ENCODE peak calls at places on chromosome 1, in four cellular contexts. One of them, this sample, is unnamed.

GRCh38 chr1:201094829-201095228 is 17.4 kb downstream of the CACNA1S start:
- DNase-seq in NCI-H446 treated with DMSO at 0.1 percent for 48 hours: no peak
- DNase-seq in stimulated activated CD4-positive, alpha-beta T cell treated with anti-CD3 and anti-CD28 coated beads, Interleukin-1b, Interleukin-23, amount 100 ng/mL, for 1 hour: no peak
- DNase-seq in SHP77 treated with DMSO at 0.1 percent for 48 hours: no peak
- DNase-seq in this sample: no peak

GRCh38 chr1:50181027-50181663 is 72.4 kb downstream of the ELAVL4 start:
- DNase-seq in NCI-H446 treated with DMSO at 0.1 percent for 48 hours: no peak
- DNase-seq in stimulated activated CD4-positive, alpha-beta T cell treated with anti-CD3 and anti-CD28 coated beads, Interleukin-1b, Interleukin-23, amount 100 ng/mL, for 1 hour: no peak
- DNase-seq in SHP77 treated with DMSO at 0.1 percent for 48 hours: no peak
- DNase-seq in this sample: no peak

GRCh38 chr1:117534995-117535467 is 70.8 kb upstream of the TENT5C start:
- DNase-seq in NCI-H446 treated with DMSO at 0.1 percent for 48 hours: peak
- DNase-seq in stimulated activated CD4-positive, alpha-beta T cell treated with anti-CD3 and anti-CD28 coated beads, Interleukin-1b, Interleukin-23, amount 100 ng/mL, for 1 hour: no peak
- DNase-seq in SHP77 treated with DMSO at 0.1 percent for 48 hours: peak
- DNase-seq in this sample: peak

GRCh38 chr1:156504062-156504813 is 3.7 kb upstream of the MEF2D start:
- DNase-seq in NCI-H446 treated with DMSO at 0.1 percent for 48 hours: no peak
- DNase-seq in stimulated activated CD4-positive, alpha-beta T cell treated with anti-CD3 and anti-CD28 coated beads, Interleukin-1b, Interleukin-23, amount 100 ng/mL, for 1 hour: no peak
- DNase-seq in SHP77 treated with DMSO at 0.1 percent for 48 hours: peak
- DNase-seq in this sample: no peak

GRCh38 chr1:203281033-203281432 is 24.3 kb upstream of the BTG2 start:
- DNase-seq in NCI-H446 treated with DMSO at 0.1 percent for 48 hours: no peak
- DNase-seq in stimulated activated CD4-positive, alpha-beta T cell treated with anti-CD3 and anti-CD28 coated beads, Interleukin-1b, Interleukin-23, amount 100 ng/mL, for 1 hour: no peak
- DNase-seq in SHP77 treated with DMSO at 0.1 percent for 48 hours: no peak
- DNase-seq in this sample: no peak

GRCh38 chr1:232473319-232473718 is 156.6 kb downstream of the SIPA1L2 start:
- DNase-seq in NCI-H446 treated with DMSO at 0.1 percent for 48 hours: no peak
- DNase-seq in stimulated activated CD4-positive, alpha-beta T cell treated with anti-CD3 and anti-CD28 coated beads, Interleukin-1b, Interleukin-23, amount 100 ng/mL, for 1 hour: no peak
- DNase-seq in SHP77 treated with DMSO at 0.1 percent for 48 hours: no peak
- DNase-seq in this sample: no peak

GRCh38 chr1:43077273-43077672 is 94.8 kb downstream of the EBNA1BP2 start:
- DNase-seq in NCI-H446 treated with DMSO at 0.1 percent for 48 hours: no peak
- DNase-seq in stimulated activated CD4-positive, alpha-beta T cell treated with anti-CD3 and anti-CD28 coated beads, Interleukin-1b, Interleukin-23, amount 100 ng/mL, for 1 hour: no peak
- DNase-seq in SHP77 treated with DMSO at 0.1 percent for 48 hours: no peak
- DNase-seq in this sample: no peak

GRCh38 chr1:40637617-40638016 is 27.9 kb downstream of the RIMS3 start:
- DNase-seq in NCI-H446 treated with DMSO at 0.1 percent for 48 hours: no peak
- DNase-seq in stimulated activated CD4-positive, alpha-beta T cell treated with anti-CD3 and anti-CD28 coated beads, Interleukin-1b, Interleukin-23, amount 100 ng/mL, for 1 hour: no peak
- DNase-seq in SHP77 treated with DMSO at 0.1 percent for 48 hours: no peak
- DNase-seq in this sample: no peak

GRCh38 chr1:180594723-180595122 is 36.0 kb downstream of the OVAAL start:
- DNase-seq in NCI-H446 treated with DMSO at 0.1 percent for 48 hours: no peak
- DNase-seq in stimulated activated CD4-positive, alpha-beta T cell treated with anti-CD3 and anti-CD28 coated beads, Interleukin-1b, Interleukin-23, amount 100 ng/mL, for 1 hour: no peak
- DNase-seq in SHP77 treated with DMSO at 0.1 percent for 48 hours: no peak
- DNase-seq in this sample: no peak

GRCh38 chr1:112678605-112679004 is 4.1 kb downstream of the MOV10 start:
- DNase-seq in NCI-H446 treated with DMSO at 0.1 percent for 48 hours: no peak
- DNase-seq in stimulated activated CD4-positive, alpha-beta T cell treated with anti-CD3 and anti-CD28 coated beads, Interleukin-1b, Interleukin-23, amount 100 ng/mL, for 1 hour: no peak
- DNase-seq in SHP77 treated with DMSO at 0.1 percent for 48 hours: no peak
- DNase-seq in this sample: no peak

GRCh38 chr1:70990460-70991253 is 57.0 kb downstream of the PTGER3 start:
- DNase-seq in NCI-H446 treated with DMSO at 0.1 percent for 48 hours: no peak
- DNase-seq in stimulated activated CD4-positive, alpha-beta T cell treated with anti-CD3 and anti-CD28 coated beads, Interleukin-1b, Interleukin-23, amount 100 ng/mL, for 1 hour: no peak
- DNase-seq in SHP77 treated with DMSO at 0.1 percent for 48 hours: no peak
- DNase-seq in this sample: no peak

GRCh38 chr1:205604059-205604458 is 27.8 kb downstream of the ELK4 start:
- DNase-seq in NCI-H446 treated with DMSO at 0.1 percent for 48 hours: no peak
- DNase-seq in stimulated activated CD4-positive, alpha-beta T cell treated with anti-CD3 and anti-CD28 coated beads, Interleukin-1b, Interleukin-23, amount 100 ng/mL, for 1 hour: no peak
- DNase-seq in SHP77 treated with DMSO at 0.1 percent for 48 hours: no peak
- DNase-seq in this sample: no peak

GRCh38 chr1:243230914-243231313 is 24.2 kb downstream of the CEP170 start:
- DNase-seq in NCI-H446 treated with DMSO at 0.1 percent for 48 hours: peak
- DNase-seq in stimulated activated CD4-positive, alpha-beta T cell treated with anti-CD3 and anti-CD28 coated beads, Interleukin-1b, Interleukin-23, amount 100 ng/mL, for 1 hour: no peak
- DNase-seq in SHP77 treated with DMSO at 0.1 percent for 48 hours: no peak
- DNase-seq in this sample: peak

GRCh38 chr1:47839460-47839760 is 157.8 kb downstream of the TRABD2B start:
- DNase-seq in NCI-H446 treated with DMSO at 0.1 percent for 48 hours: no peak
- DNase-seq in stimulated activated CD4-positive, alpha-beta T cell treated with anti-CD3 and anti-CD28 coated beads, Interleukin-1b, Interleukin-23, amount 100 ng/mL, for 1 hour: no peak
- DNase-seq in SHP77 treated with DMSO at 0.1 percent for 48 hours: no peak
- DNase-seq in this sample: no peak

GRCh38 chr1:223227031-223227430 is 84.0 kb upstream of the TLR5 start:
- DNase-seq in NCI-H446 treated with DMSO at 0.1 percent for 48 hours: no peak
- DNase-seq in stimulated activated CD4-positive, alpha-beta T cell treated with anti-CD3 and anti-CD28 coated beads, Interleukin-1b, Interleukin-23, amount 100 ng/mL, for 1 hour: no peak
- DNase-seq in SHP77 treated with DMSO at 0.1 percent for 48 hours: no peak
- DNase-seq in this sample: no peak

GRCh38 chr1:203906932-203907331 is 45.5 kb downstream of the SNRPE start:
- DNase-seq in NCI-H446 treated with DMSO at 0.1 percent for 48 hours: no peak
- DNase-seq in stimulated activated CD4-positive, alpha-beta T cell treated with anti-CD3 and anti-CD28 coated beads, Interleukin-1b, Interleukin-23, amount 100 ng/mL, for 1 hour: no peak
- DNase-seq in SHP77 treated with DMSO at 0.1 percent for 48 hours: no peak
- DNase-seq in this sample: no peak

GRCh38 chr1:68188060-68188538 is 44.2 kb downstream of the WLS start:
- DNase-seq in NCI-H446 treated with DMSO at 0.1 percent for 48 hours: no peak
- DNase-seq in stimulated activated CD4-positive, alpha-beta T cell treated with anti-CD3 and anti-CD28 coated beads, Interleukin-1b, Interleukin-23, amount 100 ng/mL, for 1 hour: no peak
- DNase-seq in SHP77 treated with DMSO at 0.1 percent for 48 hours: no peak
- DNase-seq in this sample: no peak

GRCh38 chr1:24117722-24118409 is 5.9 kb upstream of the MYOM3 start:
- DNase-seq in NCI-H446 treated with DMSO at 0.1 percent for 48 hours: no peak
- DNase-seq in stimulated activated CD4-positive, alpha-beta T cell treated with anti-CD3 and anti-CD28 coated beads, Interleukin-1b, Interleukin-23, amount 100 ng/mL, for 1 hour: no peak
- DNase-seq in SHP77 treated with DMSO at 0.1 percent for 48 hours: no peak
- DNase-seq in this sample: no peak

GRCh38 chr1:19664453-19665043 is at the start of gene HTR6:
- DNase-seq in NCI-H446 treated with DMSO at 0.1 percent for 48 hours: no peak
- DNase-seq in stimulated activated CD4-positive, alpha-beta T cell treated with anti-CD3 and anti-CD28 coated beads, Interleukin-1b, Interleukin-23, amount 100 ng/mL, for 1 hour: no peak
- DNase-seq in SHP77 treated with DMSO at 0.1 percent for 48 hours: no peak
- DNase-seq in this sample: no peak

GRCh38 chr1:156511656-156512055 is 11.1 kb upstream of the MEF2D start:
- DNase-seq in NCI-H446 treated with DMSO at 0.1 percent for 48 hours: no peak
- DNase-seq in stimulated activated CD4-positive, alpha-beta T cell treated with anti-CD3 and anti-CD28 coated beads, Interleukin-1b, Interleukin-23, amount 100 ng/mL, for 1 hour: no peak
- DNase-seq in SHP77 treated with DMSO at 0.1 percent for 48 hours: no peak
- DNase-seq in this sample: no peak

GRCh38 chr1:160428655-160429054 is 28.3 kb downstream of the VANGL2 start:
- DNase-seq in NCI-H446 treated with DMSO at 0.1 percent for 48 hours: no peak
- DNase-seq in stimulated activated CD4-positive, alpha-beta T cell treated with anti-CD3 and anti-CD28 coated beads, Interleukin-1b, Interleukin-23, amount 100 ng/mL, for 1 hour: no peak
- DNase-seq in SHP77 treated with DMSO at 0.1 percent for 48 hours: peak
- DNase-seq in this sample: no peak

GRCh38 chr1:160330119-160330518 is 12.9 kb downstream of the COPA start:
- DNase-seq in NCI-H446 treated with DMSO at 0.1 percent for 48 hours: no peak
- DNase-seq in stimulated activated CD4-positive, alpha-beta T cell treated with anti-CD3 and anti-CD28 coated beads, Interleukin-1b, Interleukin-23, amount 100 ng/mL, for 1 hour: no peak
- DNase-seq in SHP77 treated with DMSO at 0.1 percent for 48 hours: no peak
- DNase-seq in this sample: no peak

GRCh38 chr1:62038594-62039284 is 155.9 kb upstream of the L1TD1 start:
- DNase-seq in NCI-H446 treated with DMSO at 0.1 percent for 48 hours: no peak
- DNase-seq in stimulated activated CD4-positive, alpha-beta T cell treated with anti-CD3 and anti-CD28 coated beads, Interleukin-1b, Interleukin-23, amount 100 ng/mL, for 1 hour: no peak
- DNase-seq in SHP77 treated with DMSO at 0.1 percent for 48 hours: no peak
- DNase-seq in this sample: no peak

GRCh38 chr1:164261691-164262240 is 297.2 kb upstream of the PBX1 start:
- DNase-seq in NCI-H446 treated with DMSO at 0.1 percent for 48 hours: no peak
- DNase-seq in stimulated activated CD4-positive, alpha-beta T cell treated with anti-CD3 and anti-CD28 coated beads, Interleukin-1b, Interleukin-23, amount 100 ng/mL, for 1 hour: no peak
- DNase-seq in SHP77 treated with DMSO at 0.1 percent for 48 hours: no peak
- DNase-seq in this sample: no peak

GRCh38 chr1:188479146-188479545 is 1650.4 kb downstream of the PLA2G4A start:
- DNase-seq in NCI-H446 treated with DMSO at 0.1 percent for 48 hours: no peak
- DNase-seq in stimulated activated CD4-positive, alpha-beta T cell treated with anti-CD3 and anti-CD28 coated beads, Interleukin-1b, Interleukin-23, amount 100 ng/mL, for 1 hour: no peak
- DNase-seq in SHP77 treated with DMSO at 0.1 percent for 48 hours: no peak
- DNase-seq in this sample: no peak

GRCh38 chr1:115710859-115711624 is 57.5 kb downstream of the CASQ2 start:
- DNase-seq in NCI-H446 treated with DMSO at 0.1 percent for 48 hours: no peak
- DNase-seq in stimulated activated CD4-positive, alpha-beta T cell treated with anti-CD3 and anti-CD28 coated beads, Interleukin-1b, Interleukin-23, amount 100 ng/mL, for 1 hour: no peak
- DNase-seq in SHP77 treated with DMSO at 0.1 percent for 48 hours: no peak
- DNase-seq in this sample: no peak

GRCh38 chr1:176790771-176791170 is 327.8 kb downstream of the PAPPA2 start:
- DNase-seq in NCI-H446 treated with DMSO at 0.1 percent for 48 hours: peak
- DNase-seq in stimulated activated CD4-positive, alpha-beta T cell treated with anti-CD3 and anti-CD28 coated beads, Interleukin-1b, Interleukin-23, amount 100 ng/mL, for 1 hour: no peak
- DNase-seq in SHP77 treated with DMSO at 0.1 percent for 48 hours: no peak
- DNase-seq in this sample: no peak

GRCh38 chr1:121546830-121547680 is 362.3 kb downstream of the SRGAP2C start:
- DNase-seq in NCI-H446 treated with DMSO at 0.1 percent for 48 hours: no peak
- DNase-seq in stimulated activated CD4-positive, alpha-beta T cell treated with anti-CD3 and anti-CD28 coated beads, Interleukin-1b, Interleukin-23, amount 100 ng/mL, for 1 hour: no peak
- DNase-seq in SHP77 treated with DMSO at 0.1 percent for 48 hours: no peak
- DNase-seq in this sample: no peak

GRCh38 chr1:219908170-219908569 is 20.2 kb downstream of the SLC30A10 start:
- DNase-seq in NCI-H446 treated with DMSO at 0.1 percent for 48 hours: no peak
- DNase-seq in stimulated activated CD4-positive, alpha-beta T cell treated with anti-CD3 and anti-CD28 coated beads, Interleukin-1b, Interleukin-23, amount 100 ng/mL, for 1 hour: no peak
- DNase-seq in SHP77 treated with DMSO at 0.1 percent for 48 hours: no peak
- DNase-seq in this sample: no peak

GRCh38 chr1:220385158-220385557 is 112.9 kb upstream of the RAB3GAP2 start:
- DNase-seq in NCI-H446 treated with DMSO at 0.1 percent for 48 hours: no peak
- DNase-seq in stimulated activated CD4-positive, alpha-beta T cell treated with anti-CD3 and anti-CD28 coated beads, Interleukin-1b, Interleukin-23, amount 100 ng/mL, for 1 hour: no peak
- DNase-seq in SHP77 treated with DMSO at 0.1 percent for 48 hours: no peak
- DNase-seq in this sample: no peak

GRCh38 chr1:230073371-230074035 is 6.5 kb downstream of the GALNT2 start:
- DNase-seq in NCI-H446 treated with DMSO at 0.1 percent for 48 hours: no peak
- DNase-seq in stimulated activated CD4-positive, alpha-beta T cell treated with anti-CD3 and anti-CD28 coated beads, Interleukin-1b, Interleukin-23, amount 100 ng/mL, for 1 hour: no peak
- DNase-seq in SHP77 treated with DMSO at 0.1 percent for 48 hours: no peak
- DNase-seq in this sample: no peak

GRCh38 chr1:234960722-234961467 is 167.7 kb downstream of the TOMM20 start:
- DNase-seq in NCI-H446 treated with DMSO at 0.1 percent for 48 hours: no peak
- DNase-seq in stimulated activated CD4-positive, alpha-beta T cell treated with anti-CD3 and anti-CD28 coated beads, Interleukin-1b, Interleukin-23, amount 100 ng/mL, for 1 hour: no peak
- DNase-seq in SHP77 treated with DMSO at 0.1 percent for 48 hours: no peak
- DNase-seq in this sample: no peak

GRCh38 chr1:66370462-66370907 is 163.5 kb upstream of the SGIP1 start:
- DNase-seq in NCI-H446 treated with DMSO at 0.1 percent for 48 hours: no peak
- DNase-seq in stimulated activated CD4-positive, alpha-beta T cell treated with anti-CD3 and anti-CD28 coated beads, Interleukin-1b, Interleukin-23, amount 100 ng/mL, for 1 hour: no peak
- DNase-seq in SHP77 treated with DMSO at 0.1 percent for 48 hours: no peak
- DNase-seq in this sample: no peak

GRCh38 chr1:203325418-203326091 is 20.2 kb downstream of the BTG2 start:
- DNase-seq in NCI-H446 treated with DMSO at 0.1 percent for 48 hours: peak
- DNase-seq in stimulated activated CD4-positive, alpha-beta T cell treated with anti-CD3 and anti-CD28 coated beads, Interleukin-1b, Interleukin-23, amount 100 ng/mL, for 1 hour: no peak
- DNase-seq in SHP77 treated with DMSO at 0.1 percent for 48 hours: peak
- DNase-seq in this sample: peak

GRCh38 chr1:59232209-59232608 is 64.7 kb upstream of the FGGY start:
- DNase-seq in NCI-H446 treated with DMSO at 0.1 percent for 48 hours: peak
- DNase-seq in stimulated activated CD4-positive, alpha-beta T cell treated with anti-CD3 and anti-CD28 coated beads, Interleukin-1b, Interleukin-23, amount 100 ng/mL, for 1 hour: no peak
- DNase-seq in SHP77 treated with DMSO at 0.1 percent for 48 hours: peak
- DNase-seq in this sample: no peak

GRCh38 chr1:225462429-225462713 is 34.5 kb upstream of the LBR start:
- DNase-seq in NCI-H446 treated with DMSO at 0.1 percent for 48 hours: no peak
- DNase-seq in stimulated activated CD4-positive, alpha-beta T cell treated with anti-CD3 and anti-CD28 coated beads, Interleukin-1b, Interleukin-23, amount 100 ng/mL, for 1 hour: no peak
- DNase-seq in SHP77 treated with DMSO at 0.1 percent for 48 hours: peak
- DNase-seq in this sample: peak

GRCh38 chr1:221241592-221241991 is 362.3 kb downstream of the HLX start:
- DNase-seq in NCI-H446 treated with DMSO at 0.1 percent for 48 hours: peak
- DNase-seq in stimulated activated CD4-positive, alpha-beta T cell treated with anti-CD3 and anti-CD28 coated beads, Interleukin-1b, Interleukin-23, amount 100 ng/mL, for 1 hour: no peak
- DNase-seq in SHP77 treated with DMSO at 0.1 percent for 48 hours: no peak
- DNase-seq in this sample: no peak